ENCODE peak calls at places on chromosomes 16 and 17, in six cellular contexts. I is HepG2, B is A549, L is K562, O is endothelial cell of umbilical vein, X is GM12878. E is an unnamed sample.

GRCh38 chr17:78121801-78122220 is 6.7 kb downstream of the TMC6 start:
- DNase-seq in I (no peak), B (no peak), L (no peak), O (no peak), X (no peak), E (no peak)

GRCh38 chr17:45341389-45342158 is 24.8 kb upstream of the MAP3K14 start:
- DNase-seq in I (peak; percentile 41), B (peak; percentile 94), L (peak; percentile 86), O (peak; percentile 82), X (no peak), E (peak; percentile 33)

GRCh38 chr16:81692571-81692970 is 86.5 kb upstream of the PLCG2 start:
- DNase-seq in I (no peak), B (no peak), L (no peak), O (no peak), X (no peak), E (no peak)

GRCh38 chr16:80751167-80751566 is 53.2 kb downstream of the CDYL2 start:
- DNase-seq in I (no peak), B (no peak), L (no peak), O (peak; percentile 51), X (no peak), E (no peak)

GRCh38 chr17:75288784-75289121 is 480 bp downstream of the SLC25A19 start:
- DNase-seq in I (peak; percentile 69), B (no peak), L (peak; percentile 63), O (no peak), X (no peak), E (peak; percentile 80)

GRCh38 chr17:43562679-43563146 is 16.6 kb upstream of the ETV4 start:
- DNase-seq in I (peak; percentile 56), B (no peak), L (no peak), O (no peak), X (no peak), E (no peak)

GRCh38 chr16:73771676-73772075 is 524.9 kb upstream of the PSMD7 start:
- DNase-seq in I (no peak), B (no peak), L (peak; percentile 5), O (no peak), X (no peak), E (peak; percentile 46)

GRCh38 chr17:79305831-79306687 is 231.4 kb downstream of the ENGASE start:
- DNase-seq in I (no peak), B (no peak), L (peak; percentile 73), O (peak; percentile 4), X (no peak), E (no peak)

GRCh38 chr17:17538417-17539391 is 42.5 kb upstream of the RASD1 start:
- DNase-seq in I (peak; percentile 98), B (peak; percentile 89), L (peak; percentile 56), O (peak; percentile 17), X (no peak), E (peak; percentile 31)

GRCh38 chr16:31487720-31488629 is 5.1 kb downstream of the SLC5A2 start:
- DNase-seq in I (no peak), B (peak; percentile 26), L (no peak), O (peak; percentile 21), X (no peak), E (peak; percentile 66)

GRCh38 chr17:28737770-28738679 is 5.8 kb upstream of the TRAF4 start:
- DNase-seq in I (no peak), B (no peak), L (no peak), O (no peak), X (peak; percentile 89), E (no peak)

GRCh38 chr17:2749058-2749783 is at the start of gene CCDC92B:
- DNase-seq in I (no peak), B (no peak), L (no peak), O (no peak), X (no peak), E (no peak)

GRCh38 chr16:52193441-52193840 is 353.5 kb downstream of the TOX3 start:
- DNase-seq in I (peak; percentile 53), B (no peak), L (no peak), O (no peak), X (no peak), E (no peak)

GRCh38 chr17:17377071-17377487 is 73.9 kb downstream of the NT5M start:
- DNase-seq in I (no peak), B (no peak), L (no peak), O (no peak), X (no peak), E (no peak)

GRCh38 chr16:17937003-17937402 is 399.5 kb downstream of the NPIPA8 start:
- DNase-seq in I (no peak), B (no peak), L (no peak), O (no peak), X (no peak), E (no peak)

GRCh38 chr17:70945386-70945785 is 776.1 kb downstream of the KCNJ2 start:
- DNase-seq in I (no peak), B (no peak), L (no peak), O (no peak), X (no peak), E (no peak)

GRCh38 chr17:4160294-4160859 is 17.4 kb downstream of the CYB5D2 start:
- DNase-seq in I (no peak), B (no peak), L (no peak), O (no peak), X (no peak), E (no peak)

GRCh38 chr16:593406-593805 is 3.5 kb downstream of the RAB40C start:
- DNase-seq in I (no peak), B (no peak), L (no peak), O (no peak), X (no peak), E (no peak)

GRCh38 chr17:65230040-65230439 is 92.9 kb downstream of the RGS9 start:
- DNase-seq in I (no peak), B (peak; percentile 35), L (peak; percentile 28), O (no peak), X (no peak), E (no peak)

GRCh38 chr16:27326738-27327585 is 13.2 kb downstream of the IL4R start:
- DNase-seq in I (peak; percentile 81), B (peak; percentile 81), L (no peak), O (peak; percentile 78), X (no peak), E (peak; percentile 97)
- H3K4me3 ChIP-seq in I (peak overlapping the region; percentile 35), B (no peak overlapping the region), L (no peak overlapping the region), O (no peak overlapping the region), X (no peak overlapping the region), E (peak overlapping the region; percentile 34)

GRCh38 chr16:35142809-35143192 is 1683.4 kb downstream of the TP53TG3F start:
- DNase-seq in I (no peak), B (no peak), L (no peak), O (no peak), X (no peak), E (no peak)

GRCh38 chr16:35142147-35142808 is 1682.9 kb downstream of the TP53TG3F start:
- DNase-seq in I (no peak), B (no peak), L (no peak), O (no peak), X (no peak), E (no peak)

GRCh38 chr16:35146723-35147458 is 1687.5 kb downstream of the TP53TG3F start:
- DNase-seq in I (no peak), B (no peak), L (no peak), O (no peak), X (no peak), E (no peak)

GRCh38 chr16:35146031-35146710 is 1686.8 kb downstream of the TP53TG3F start:
- DNase-seq in I (no peak), B (no peak), L (no peak), O (no peak), X (no peak), E (no peak)

DNA sequence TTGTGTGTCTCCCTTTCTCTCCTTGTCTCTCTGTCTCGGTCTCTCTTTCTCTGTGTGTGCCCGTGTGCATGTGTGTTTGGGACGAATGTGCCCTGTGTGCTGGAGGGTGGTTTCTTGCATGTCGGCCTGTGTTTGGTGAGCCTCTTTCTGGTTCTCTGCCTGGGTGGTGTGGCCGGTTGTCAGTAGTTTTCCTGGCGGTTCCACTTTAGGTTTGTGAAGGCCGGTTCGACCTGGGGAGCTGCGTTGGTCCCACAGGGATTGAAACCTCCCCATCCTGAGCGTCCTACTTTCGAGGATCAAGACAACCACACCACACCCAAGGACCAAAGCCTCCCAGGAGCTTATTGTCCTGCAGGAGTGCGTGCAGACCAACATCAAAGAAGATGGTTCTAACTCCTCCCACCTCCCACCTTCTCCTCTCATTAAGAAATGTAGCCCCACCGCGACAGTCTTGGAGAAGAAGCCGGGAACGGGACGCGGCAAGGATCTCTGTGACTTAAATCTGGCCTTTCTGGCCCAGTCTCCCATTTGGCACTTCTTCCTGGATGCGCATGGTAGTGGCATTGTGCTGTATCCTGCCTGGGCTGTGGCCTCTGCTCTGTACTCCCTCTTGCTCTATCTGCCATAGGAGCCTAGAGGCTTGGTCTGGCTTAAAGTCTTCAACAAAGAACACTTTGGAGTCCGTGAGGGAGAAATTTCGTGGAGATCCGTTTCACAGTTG is 1685.0 kb downstream of the TP53TG3F start:
- DNase-seq in I (no peak), B (no peak), L (no peak), O (no peak), X (no peak), E (no peak)
- TF ChIP-seq MYC in I (no peak), B (no peak), L (no peak), O (no peak), X (no peak), E (no peak)

DNA sequence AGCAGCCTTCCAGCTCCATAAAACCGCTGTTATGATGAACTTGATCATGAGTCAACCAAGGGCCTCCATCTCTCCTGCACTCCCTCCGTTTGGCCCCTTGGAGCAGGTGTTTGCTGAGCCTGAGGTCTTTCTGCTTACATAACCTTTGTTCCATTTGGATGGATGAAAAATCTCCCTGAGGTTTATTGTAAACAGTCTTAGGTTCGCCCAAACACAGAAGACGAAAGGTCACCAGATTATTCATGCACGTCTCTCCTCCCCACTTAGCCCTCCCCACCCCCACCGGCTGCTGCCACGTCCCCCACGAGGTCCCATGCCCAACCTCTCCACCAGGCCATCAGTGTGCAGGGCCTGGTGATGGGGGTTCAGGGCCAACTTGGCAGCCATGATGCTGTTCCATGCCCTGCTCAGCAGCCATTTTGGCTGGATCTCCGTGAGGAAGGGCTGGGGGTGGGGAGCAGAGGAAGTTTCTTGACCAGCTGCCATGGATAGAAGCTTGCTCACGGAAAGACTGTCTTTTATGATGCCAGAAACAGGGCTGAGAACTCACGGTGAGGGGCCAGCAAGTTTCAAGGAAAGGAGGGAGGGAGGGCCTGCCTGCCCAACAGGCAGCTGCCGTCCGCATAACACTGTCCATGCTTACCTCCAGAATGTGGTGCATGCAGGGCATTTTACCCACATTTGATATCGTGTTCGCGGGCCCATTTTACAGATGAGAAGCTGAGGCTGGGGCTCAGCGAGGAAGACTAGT is 47.8 kb upstream of the FOXF1 start:
- DNase-seq in I (no peak), B (no peak), L (no peak), O (no peak), X (no peak), E (no peak)
- TF ChIP-seq MAX in I (no peak), B (no peak), L (no peak), O (no peak), X (no peak), E (no peak)

DNA sequence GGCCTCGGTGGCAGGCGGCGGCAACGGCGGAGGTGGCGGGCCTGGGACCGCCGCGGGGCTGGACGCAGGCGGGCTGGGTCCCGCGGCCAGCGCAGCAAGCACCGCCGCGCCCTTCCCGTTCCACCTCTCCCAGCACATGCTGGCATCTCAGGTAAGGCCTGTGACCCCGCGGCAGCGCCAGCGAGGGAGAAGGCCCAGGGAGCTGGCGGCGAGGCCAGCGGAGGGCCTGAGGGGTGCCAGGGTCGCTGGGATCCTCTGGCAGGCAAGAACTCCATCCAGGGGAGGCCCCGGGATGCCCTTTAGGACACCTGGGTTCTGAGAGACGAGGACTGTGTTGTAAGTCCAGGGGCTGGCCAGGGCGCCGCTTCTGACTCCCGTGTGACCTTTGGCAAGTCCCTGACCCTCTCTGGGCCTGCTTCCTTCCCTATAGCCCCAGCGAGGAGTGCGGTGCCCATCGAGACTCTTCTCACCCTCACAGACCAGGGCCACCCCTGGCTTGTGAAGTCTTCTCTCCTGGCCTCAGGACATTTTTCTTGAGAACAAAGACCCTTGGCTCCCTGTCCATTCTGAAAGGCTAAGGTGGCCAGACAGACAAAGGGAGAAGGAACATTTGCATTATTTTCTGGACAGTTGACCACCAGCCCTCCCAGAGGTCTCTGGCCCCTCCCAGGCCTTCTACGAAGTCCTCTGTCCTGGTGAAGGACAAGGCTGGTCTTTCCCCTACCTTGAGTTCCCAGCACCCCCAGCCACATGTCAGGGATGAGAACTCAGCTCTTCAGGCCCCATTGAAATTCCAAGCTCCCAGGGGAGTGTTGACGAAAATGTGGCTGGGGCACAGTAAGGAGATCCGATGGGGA is 6.3 kb downstream of the TBX2 start:
- DNase-seq in I (no peak), B (no peak), L (no peak), O (no peak), X (no peak), E (no peak)
- H3K4me3 ChIP-seq in I (no peak overlapping the region), B (no peak overlapping the region), L (no peak overlapping the region), O (no peak overlapping the region), X (no peak overlapping the region), E (no peak overlapping the region)